ENCODE peak calls at places on chromosomes 5 and 9, in nine cellular contexts. X is non-pigmented ciliary epithelial cell, A is NCI-H1436, I is kidney glomerular epithelial cell, O is keratinocyte, Z is NCI-H1694, P is NAMALWA, W is frontal cortex, B is T-cell. Q is an unnamed sample.

GRCh38 chr5:67188274-67188857 is 8.2 kb downstream of the CD180 start:
- DNase-seq in X (no peak), A (no peak), I (no peak), O (no peak), Z (no peak), P (no peak), W (no peak), B (no peak), Q (no peak)

GRCh38 chr9:76415154-76415553 is 20.9 kb upstream of the RFK start:
- DNase-seq in X (no peak), A (no peak), I (peak), O (no peak), Z (no peak), P (no peak), W (no peak), B (no peak), Q (peak)

GRCh38 chr5:74953961-74954720 is 88.0 kb upstream of the FAM169A start:
- DNase-seq in X (no peak), A (no peak), I (peak), O (no peak), Z (no peak), P (peak), W (no peak), B (no peak), Q (peak)

GRCh38 chr5:143106175-143106574 is 297.3 kb downstream of the NR3C1 start:
- DNase-seq in X (no peak), A (no peak), I (peak), O (no peak), Z (peak), P (no peak), W (peak), B (no peak), Q (peak)

GRCh38 chr9:122060481-122060880 is 32.6 kb downstream of the TTLL11 start:
- DNase-seq in X (no peak), A (no peak), I (no peak), O (no peak), Z (no peak), P (no peak), W (no peak), B (no peak), Q (no peak)

GRCh38 chr9:129141066-129142041 is 30.1 kb downstream of the PTPA start:
- DNase-seq in X (peak), A (peak), I (peak), O (no peak), Z (no peak), P (peak), W (no peak), B (no peak), Q (peak)

GRCh38 chr5:27900761-27901160 is 862.4 kb upstream of the CDH9 start:
- DNase-seq in X (no peak), A (no peak), I (no peak), O (no peak), Z (no peak), P (no peak), W (no peak), B (no peak), Q (no peak)

GRCh38 chr9:110173322-110173642 is 34.7 kb downstream of the C9orf152 start:
- DNase-seq in X (no peak), A (no peak), I (no peak), O (no peak), Z (no peak), P (no peak), W (no peak), B (no peak), Q (no peak)

GRCh38 chr9:114624656-114625055 is 13.6 kb downstream of the TMEM268 start:
- DNase-seq in X (no peak), A (no peak), I (no peak), O (no peak), Z (no peak), P (no peak), W (no peak), B (no peak), Q (no peak)

GRCh38 chr9:28866951-28867350 is 1293.7 kb upstream of the C9orf72 start:
- DNase-seq in X (no peak), A (no peak), I (no peak), O (no peak), Z (no peak), P (no peak), W (no peak), B (no peak), Q (no peak)

GRCh38 chr5:102809033-102809432 is 53.9 kb downstream of the PAM start:
- DNase-seq in X (no peak), A (no peak), I (no peak), O (no peak), Z (no peak), P (no peak), W (no peak), B (no peak), Q (no peak)

GRCh38 chr9:34001308-34001707 is 47.4 kb downstream of the UBAP2 start:
- DNase-seq in X (no peak), A (no peak), I (no peak), O (no peak), Z (no peak), P (no peak), W (no peak), B (no peak), Q (no peak)

GRCh38 chr9:13397661-13398060 is 118.2 kb upstream of the MPDZ start:
- DNase-seq in X (no peak), A (no peak), I (no peak), O (no peak), Z (no peak), P (no peak), W (no peak), B (no peak), Q (no peak)

GRCh38 chr5:54302267-54302687 is 8.1 kb downstream of the ARL15 start:
- DNase-seq in X (no peak), A (no peak), I (no peak), O (no peak), Z (no peak), P (no peak), W (no peak), B (no peak), Q (no peak)

GRCh38 chr5:52770287-52770939 is 17.3 kb upstream of the ITGA1 start:
- DNase-seq in X (no peak), A (no peak), I (no peak), O (no peak), Z (no peak), P (no peak), W (no peak), B (no peak), Q (no peak)

GRCh38 chr5:180173875-180174586 is 35.0 kb downstream of the RASGEF1C start:
- DNase-seq in X (peak), A (no peak), I (peak), O (no peak), Z (no peak), P (no peak), W (no peak), B (no peak), Q (no peak)

GRCh38 chr5:103621548-103621930 is 59.0 kb upstream of the NUDT12 start:
- DNase-seq in X (peak), A (no peak), I (peak), O (no peak), Z (no peak), P (no peak), W (no peak), B (no peak), Q (no peak)

GRCh38 chr5:95184924-95185323 is 100.0 kb downstream of the MCTP1 start:
- DNase-seq in X (no peak), A (no peak), I (no peak), O (no peak), Z (no peak), P (no peak), W (no peak), B (no peak), Q (no peak)

GRCh38 chr9:90555351-90556057 is 87.1 kb downstream of the DIRAS2 start:
- DNase-seq in X (no peak), A (no peak), I (peak), O (no peak), Z (no peak), P (no peak), W (no peak), B (no peak), Q (no peak)

GRCh38 chr5:179128041-179128365 is 67.8 kb downstream of the ZNF354C start:
- DNase-seq in X (no peak), A (no peak), I (no peak), O (no peak), Z (no peak), P (no peak), W (no peak), B (no peak), Q (no peak)

GRCh38 chr5:151627650-151628049 is 36.5 kb upstream of the FAT2 start:
- DNase-seq in X (no peak), A (no peak), I (no peak), O (no peak), Z (no peak), P (no peak), W (no peak), B (no peak), Q (no peak)

GRCh38 chr5:19274578-19274977 is 713.4 kb downstream of the CDH18 start:
- DNase-seq in X (no peak), A (no peak), I (no peak), O (no peak), Z (no peak), P (no peak), W (no peak), B (no peak), Q (no peak)

GRCh38 chr5:17096975-17097695 is 120.3 kb upstream of the BASP1 start:
- DNase-seq in X (no peak), A (no peak), I (peak), O (no peak), Z (no peak), P (no peak), W (no peak), B (no peak), Q (peak)

GRCh38 chr5:90941002-90941720 is 382.6 kb downstream of the ADGRV1 start:
- DNase-seq in X (no peak), A (no peak), I (peak), O (no peak), Z (peak), P (no peak), W (no peak), B (no peak), Q (no peak)

GRCh38 chr9:124733964-124734740 is 37.0 kb downstream of the NR6A1 start:
- DNase-seq in X (no peak), A (no peak), I (no peak), O (no peak), Z (no peak), P (peak), W (no peak), B (no peak), Q (peak)

GRCh38 chr9:2602704-2603116 is 18.9 kb upstream of the VLDLR start:
- DNase-seq in X (no peak), A (no peak), I (no peak), O (no peak), Z (no peak), P (peak), W (no peak), B (no peak), Q (no peak)

GRCh38 chr5:165630211-165630866 is 2124.9 kb downstream of the MAT2B start:
- DNase-seq in X (peak), A (peak), I (peak), O (no peak), Z (peak), P (peak), W (peak), B (no peak), Q (peak)

GRCh38 chr9:127168756-127169506 is 46.5 kb upstream of the ANGPTL2 start:
- DNase-seq in X (no peak), A (no peak), I (no peak), O (no peak), Z (no peak), P (no peak), W (no peak), B (no peak), Q (no peak)

GRCh38 chr5:119341452-119342349 is 14.1 kb upstream of the TNFAIP8 start:
- DNase-seq in X (no peak), A (no peak), I (no peak), O (no peak), Z (no peak), P (peak), W (no peak), B (no peak), Q (no peak)

GRCh38 chr9:80811003-80811402 is 878.3 kb downstream of the TLE1 start:
- DNase-seq in X (peak), A (no peak), I (no peak), O (no peak), Z (no peak), P (no peak), W (no peak), B (no peak), Q (no peak)

GRCh38 chr5:157273131-157273556 is 7.2 kb downstream of the CYFIP2 start:
- DNase-seq in X (no peak), A (no peak), I (no peak), O (no peak), Z (no peak), P (peak), W (no peak), B (no peak), Q (no peak)

GRCh38 chr9:38287420-38287985 is 105.0 kb upstream of the ALDH1B1 start:
- DNase-seq in X (no peak), A (no peak), I (peak), O (no peak), Z (no peak), P (no peak), W (no peak), B (no peak), Q (no peak)

Q was measured in HT-29.